ENCODE peak calls at places on chromosomes 12 and 14, in ten cellular contexts. One of them, this sample, is unnamed.

GRCh38 chr14:89292579-89293348 is 124.3 kb downstream of the FOXN3 start:
- DNase-seq in AG04450: no peak
- DNase-seq in CD8-positive, alpha-beta T cell: no peak
- DNase-seq in right cardiac atrium: no peak
- DNase-seq in cardiac muscle cell: no peak
- DNase-seq in A549: no peak
- DNase-seq in coronary artery: no peak
- DNase-seq in body of pancreas: no peak
- DNase-seq in Karpas-422: no peak
- DNase-seq in RWPE2: no peak
- DNase-seq in this sample: no peak

GRCh38 chr12:90086281-90086680 is 377.6 kb upstream of the ATP2B1 start:
- DNase-seq in AG04450: no peak
- DNase-seq in CD8-positive, alpha-beta T cell: no peak
- DNase-seq in right cardiac atrium: no peak
- DNase-seq in cardiac muscle cell: no peak
- DNase-seq in A549: no peak
- DNase-seq in coronary artery: no peak
- DNase-seq in body of pancreas: no peak
- DNase-seq in Karpas-422: no peak
- DNase-seq in RWPE2: no peak
- DNase-seq in this sample: no peak

GRCh38 chr12:48157889-48158370 is 615 bp upstream of the ASB8 start:
- DNase-seq in AG04450: no peak
- DNase-seq in CD8-positive, alpha-beta T cell: peak
- DNase-seq in right cardiac atrium: no peak
- DNase-seq in cardiac muscle cell: no peak
- DNase-seq in A549: no peak
- DNase-seq in coronary artery: no peak
- DNase-seq in body of pancreas: no peak
- DNase-seq in Karpas-422: no peak
- DNase-seq in RWPE2: no peak
- DNase-seq in this sample: no peak

GRCh38 chr14:53608369-53608768 is 348.3 kb downstream of the BMP4 start:
- DNase-seq in AG04450: no peak
- DNase-seq in CD8-positive, alpha-beta T cell: no peak
- DNase-seq in right cardiac atrium: no peak
- DNase-seq in cardiac muscle cell: no peak
- DNase-seq in A549: peak
- DNase-seq in coronary artery: no peak
- DNase-seq in body of pancreas: peak
- DNase-seq in Karpas-422: peak
- DNase-seq in RWPE2: peak
- DNase-seq in this sample: no peak

GRCh38 chr14:75389679-75390078 is 38.1 kb upstream of the JDP2 start:
- DNase-seq in AG04450: no peak
- DNase-seq in CD8-positive, alpha-beta T cell: no peak
- DNase-seq in right cardiac atrium: no peak
- DNase-seq in cardiac muscle cell: no peak
- DNase-seq in A549: no peak
- DNase-seq in coronary artery: no peak
- DNase-seq in body of pancreas: no peak
- DNase-seq in Karpas-422: no peak
- DNase-seq in RWPE2: no peak
- DNase-seq in this sample: no peak

GRCh38 chr14:103097994-103098957 is 3.8 kb downstream of the EXOC3L4 start:
- DNase-seq in AG04450: no peak
- DNase-seq in CD8-positive, alpha-beta T cell: no peak
- DNase-seq in right cardiac atrium: peak
- DNase-seq in cardiac muscle cell: no peak
- DNase-seq in A549: no peak
- DNase-seq in coronary artery: no peak
- DNase-seq in body of pancreas: no peak
- DNase-seq in Karpas-422: no peak
- DNase-seq in RWPE2: no peak
- DNase-seq in this sample: no peak

GRCh38 chr12:6404390-6404789 is 20.4 kb downstream of the LTBR start:
- DNase-seq in AG04450: no peak
- DNase-seq in CD8-positive, alpha-beta T cell: no peak
- DNase-seq in right cardiac atrium: no peak
- DNase-seq in cardiac muscle cell: no peak
- DNase-seq in A549: no peak
- DNase-seq in coronary artery: no peak
- DNase-seq in body of pancreas: no peak
- DNase-seq in Karpas-422: no peak
- DNase-seq in RWPE2: no peak
- DNase-seq in this sample: no peak

GRCh38 chr14:59997966-59998365 is 78.0 kb downstream of the LRRC9 start:
- DNase-seq in AG04450: no peak
- DNase-seq in CD8-positive, alpha-beta T cell: no peak
- DNase-seq in right cardiac atrium: no peak
- DNase-seq in cardiac muscle cell: no peak
- DNase-seq in A549: no peak
- DNase-seq in coronary artery: no peak
- DNase-seq in body of pancreas: no peak
- DNase-seq in Karpas-422: no peak
- DNase-seq in RWPE2: no peak
- DNase-seq in this sample: no peak

GRCh38 chr14:47422191-47422590 is 253.2 kb downstream of the MDGA2 start:
- DNase-seq in AG04450: no peak
- DNase-seq in CD8-positive, alpha-beta T cell: no peak
- DNase-seq in right cardiac atrium: no peak
- DNase-seq in cardiac muscle cell: no peak
- DNase-seq in A549: no peak
- DNase-seq in coronary artery: no peak
- DNase-seq in body of pancreas: no peak
- DNase-seq in Karpas-422: no peak
- DNase-seq in RWPE2: no peak
- DNase-seq in this sample: no peak

GRCh38 chr12:108571604-108572165 is 9.3 kb downstream of the ISCU start:
- DNase-seq in AG04450: no peak
- DNase-seq in CD8-positive, alpha-beta T cell: no peak
- DNase-seq in right cardiac atrium: no peak
- DNase-seq in cardiac muscle cell: no peak
- DNase-seq in A549: no peak
- DNase-seq in coronary artery: no peak
- DNase-seq in body of pancreas: no peak
- DNase-seq in Karpas-422: no peak
- DNase-seq in RWPE2: no peak
- DNase-seq in this sample: peak

GRCh38 chr12:109765493-109765810 is 51.8 kb downstream of the FAM222A start:
- DNase-seq in AG04450: no peak
- DNase-seq in CD8-positive, alpha-beta T cell: no peak
- DNase-seq in right cardiac atrium: no peak
- DNase-seq in cardiac muscle cell: no peak
- DNase-seq in A549: no peak
- DNase-seq in coronary artery: peak
- DNase-seq in body of pancreas: peak
- DNase-seq in Karpas-422: no peak
- DNase-seq in RWPE2: no peak
- DNase-seq in this sample: no peak

GRCh38 chr14:99258341-99258781 is 13.6 kb downstream of the BCL11B start:
- DNase-seq in AG04450: no peak
- DNase-seq in CD8-positive, alpha-beta T cell: peak
- DNase-seq in right cardiac atrium: no peak
- DNase-seq in cardiac muscle cell: no peak
- DNase-seq in A549: no peak
- DNase-seq in coronary artery: no peak
- DNase-seq in body of pancreas: no peak
- DNase-seq in Karpas-422: no peak
- DNase-seq in RWPE2: no peak
- DNase-seq in this sample: no peak

GRCh38 chr12:65495233-65495632 is 216.8 kb downstream of the MSRB3 start:
- DNase-seq in AG04450: peak
- DNase-seq in CD8-positive, alpha-beta T cell: no peak
- DNase-seq in right cardiac atrium: no peak
- DNase-seq in cardiac muscle cell: peak
- DNase-seq in A549: peak
- DNase-seq in coronary artery: no peak
- DNase-seq in body of pancreas: no peak
- DNase-seq in Karpas-422: no peak
- DNase-seq in RWPE2: no peak
- DNase-seq in this sample: no peak

GRCh38 chr12:104668274-104668718 is 211.5 kb downstream of the CHST11 start:
- DNase-seq in AG04450: no peak
- DNase-seq in CD8-positive, alpha-beta T cell: no peak
- DNase-seq in right cardiac atrium: peak
- DNase-seq in cardiac muscle cell: peak
- DNase-seq in A549: no peak
- DNase-seq in coronary artery: no peak
- DNase-seq in body of pancreas: no peak
- DNase-seq in Karpas-422: no peak
- DNase-seq in RWPE2: no peak
- DNase-seq in this sample: no peak

GRCh38 chr12:6263931-6264330 is 46.6 kb upstream of the PLEKHG6 start:
- DNase-seq in AG04450: no peak
- DNase-seq in CD8-positive, alpha-beta T cell: no peak
- DNase-seq in right cardiac atrium: no peak
- DNase-seq in cardiac muscle cell: no peak
- DNase-seq in A549: no peak
- DNase-seq in coronary artery: no peak
- DNase-seq in body of pancreas: no peak
- DNase-seq in Karpas-422: no peak
- DNase-seq in RWPE2: no peak
- DNase-seq in this sample: no peak

GRCh38 chr14:38211258-38211735 is 3.6 kb downstream of the SSTR1 start:
- DNase-seq in AG04450: no peak
- DNase-seq in CD8-positive, alpha-beta T cell: no peak
- DNase-seq in right cardiac atrium: no peak
- DNase-seq in cardiac muscle cell: peak
- DNase-seq in A549: no peak
- DNase-seq in coronary artery: no peak
- DNase-seq in body of pancreas: no peak
- DNase-seq in Karpas-422: no peak
- DNase-seq in RWPE2: no peak
- DNase-seq in this sample: no peak

GRCh38 chr14:99579903-99580570 is 24.0 kb downstream of the CCDC85C start:
- DNase-seq in AG04450: no peak
- DNase-seq in CD8-positive, alpha-beta T cell: no peak
- DNase-seq in right cardiac atrium: no peak
- DNase-seq in cardiac muscle cell: no peak
- DNase-seq in A549: peak
- DNase-seq in coronary artery: no peak
- DNase-seq in body of pancreas: peak
- DNase-seq in Karpas-422: no peak
- DNase-seq in RWPE2: peak
- DNase-seq in this sample: no peak

GRCh38 chr12:91109148-91109564 is 2.1 kb downstream of the LUM start:
- DNase-seq in AG04450: no peak
- DNase-seq in CD8-positive, alpha-beta T cell: no peak
- DNase-seq in right cardiac atrium: peak
- DNase-seq in cardiac muscle cell: peak
- DNase-seq in A549: no peak
- DNase-seq in coronary artery: no peak
- DNase-seq in body of pancreas: peak
- DNase-seq in Karpas-422: peak
- DNase-seq in RWPE2: no peak
- DNase-seq in this sample: no peak

GRCh38 chr12:92444763-92445162 is 258.0 kb upstream of the PLEKHG7 start:
- DNase-seq in AG04450: no peak
- DNase-seq in CD8-positive, alpha-beta T cell: no peak
- DNase-seq in right cardiac atrium: no peak
- DNase-seq in cardiac muscle cell: no peak
- DNase-seq in A549: no peak
- DNase-seq in coronary artery: no peak
- DNase-seq in body of pancreas: no peak
- DNase-seq in Karpas-422: peak
- DNase-seq in RWPE2: no peak
- DNase-seq in this sample: no peak
- H3K27ac ChIP-seq in AG04450: no peak
- H3K27ac ChIP-seq in CD8-positive, alpha-beta T cell: no peak
- H3K27ac ChIP-seq in right cardiac atrium: no peak
- H3K27ac ChIP-seq in cardiac muscle cell: no peak
- H3K27ac ChIP-seq in A549: no peak
- H3K27ac ChIP-seq in coronary artery: no peak
- H3K27ac ChIP-seq in body of pancreas: no peak
- H3K27ac ChIP-seq in Karpas-422: no peak
- H3K27ac ChIP-seq in RWPE2: no peak
- H3K27ac ChIP-seq in this sample: no peak

DNA sequence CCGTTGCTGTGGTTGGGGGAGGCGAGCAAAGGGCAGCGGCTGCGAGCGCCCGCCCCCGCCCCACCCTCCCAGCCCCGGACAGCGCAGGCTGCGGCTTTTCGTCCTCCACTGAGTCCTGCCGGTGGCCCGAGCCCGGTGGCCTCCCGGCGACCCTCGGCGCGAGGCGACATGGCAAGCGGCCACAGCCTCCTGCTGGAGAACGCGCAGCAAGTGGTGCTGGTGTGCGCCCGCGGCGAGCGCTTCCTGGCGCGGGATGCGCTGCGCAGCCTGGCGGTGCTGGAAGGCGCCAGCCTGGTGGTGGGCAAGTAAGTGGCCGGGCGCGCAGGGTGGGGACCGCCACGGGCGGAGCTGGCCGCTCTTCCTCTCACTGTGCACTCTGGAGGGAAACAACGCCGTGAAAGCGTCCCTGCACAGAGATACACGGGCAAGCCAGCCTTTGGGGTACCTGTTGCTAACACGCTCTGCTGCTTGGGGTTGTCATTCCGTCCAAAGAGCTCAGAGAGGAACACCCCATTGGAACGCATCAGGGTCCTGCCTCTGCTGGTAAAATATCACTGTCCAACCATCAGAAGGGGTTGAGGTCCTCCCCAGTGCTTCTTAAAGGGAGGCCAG is at the start of gene AMDHD1:
- DNase-seq in AG04450: no peak
- DNase-seq in CD8-positive, alpha-beta T cell: peak
- DNase-seq in right cardiac atrium: peak
- DNase-seq in cardiac muscle cell: peak
- DNase-seq in A549: peak
- DNase-seq in coronary artery: peak
- DNase-seq in body of pancreas: peak
- DNase-seq in Karpas-422: peak
- DNase-seq in RWPE2: no peak
- DNase-seq in this sample: peak
- H3K27ac ChIP-seq in AG04450: no peak
- H3K27ac ChIP-seq in CD8-positive, alpha-beta T cell: peak
- H3K27ac ChIP-seq in right cardiac atrium: peak
- H3K27ac ChIP-seq in cardiac muscle cell: no peak
- H3K27ac ChIP-seq in A549: peak
- H3K27ac ChIP-seq in coronary artery: peak
- H3K27ac ChIP-seq in body of pancreas: peak
- H3K27ac ChIP-seq in Karpas-422: no peak
- H3K27ac ChIP-seq in RWPE2: peak
- H3K27ac ChIP-seq in this sample: peak

GRCh38 chr14:96269359-96269710 is 13.3 kb downstream of the BDKRB1 start:
- DNase-seq in AG04450: no peak
- DNase-seq in CD8-positive, alpha-beta T cell: no peak
- DNase-seq in right cardiac atrium: no peak
- DNase-seq in cardiac muscle cell: no peak
- DNase-seq in A549: no peak
- DNase-seq in coronary artery: no peak
- DNase-seq in body of pancreas: no peak
- DNase-seq in Karpas-422: no peak
- DNase-seq in RWPE2: no peak
- DNase-seq in this sample: no peak
- H3K27ac ChIP-seq in AG04450: peak
- H3K27ac ChIP-seq in CD8-positive, alpha-beta T cell: no peak
- H3K27ac ChIP-seq in right cardiac atrium: no peak
- H3K27ac ChIP-seq in cardiac muscle cell: no peak
- H3K27ac ChIP-seq in A549: peak
- H3K27ac ChIP-seq in coronary artery: no peak
- H3K27ac ChIP-seq in body of pancreas: peak
- H3K27ac ChIP-seq in Karpas-422: no peak
- H3K27ac ChIP-seq in RWPE2: peak
- H3K27ac ChIP-seq in this sample: no peak

GRCh38 chr12:59388176-59388575 is 207.7 kb upstream of the SLC16A7 start:
- DNase-seq in AG04450: no peak
- DNase-seq in CD8-positive, alpha-beta T cell: no peak
- DNase-seq in right cardiac atrium: no peak
- DNase-seq in cardiac muscle cell: no peak
- DNase-seq in A549: no peak
- DNase-seq in coronary artery: no peak
- DNase-seq in body of pancreas: no peak
- DNase-seq in Karpas-422: no peak
- DNase-seq in RWPE2: no peak
- DNase-seq in this sample: no peak
- H3K27ac ChIP-seq in AG04450: no peak
- H3K27ac ChIP-seq in CD8-positive, alpha-beta T cell: no peak
- H3K27ac ChIP-seq in right cardiac atrium: no peak
- H3K27ac ChIP-seq in cardiac muscle cell: no peak
- H3K27ac ChIP-seq in A549: no peak
- H3K27ac ChIP-seq in coronary artery: no peak
- H3K27ac ChIP-seq in body of pancreas: no peak
- H3K27ac ChIP-seq in Karpas-422: no peak
- H3K27ac ChIP-seq in RWPE2: no peak
- H3K27ac ChIP-seq in this sample: no peak

This sample was measured in ascending aorta.